ENCODE peak calls at places on chromosomes 11 and 22, in five cellular contexts. One of them, this sample, is unnamed.

GRCh38 chr11:40293655-40294342 is 1165.7 kb downstream of the LRRC4C start:
- DNase-seq in HepG2: peak
- DNase-seq in K562: peak
- DNase-seq in GM12878: peak
- DNase-seq in H1: peak
- DNase-seq in this sample: peak

GRCh38 chr11:82829101-82829500 is 71.1 kb downstream of the PRCP start:
- DNase-seq in HepG2: no peak
- DNase-seq in K562: no peak
- DNase-seq in GM12878: no peak
- DNase-seq in H1: no peak
- DNase-seq in this sample: no peak

GRCh38 chr22:42067706-42068350 is 2.8 kb downstream of the NAGA start:
- DNase-seq in HepG2: no peak
- DNase-seq in K562: no peak
- DNase-seq in GM12878: no peak
- DNase-seq in H1: no peak
- DNase-seq in this sample: peak

GRCh38 chr11:107271425-107271824 is 186.2 kb downstream of the CWF19L2 start:
- DNase-seq in HepG2: no peak
- DNase-seq in K562: no peak
- DNase-seq in GM12878: no peak
- DNase-seq in H1: no peak
- DNase-seq in this sample: no peak

GRCh38 chr11:69744435-69744834 is 30.7 kb downstream of the FGF4 start:
- DNase-seq in HepG2: peak
- DNase-seq in K562: no peak
- DNase-seq in GM12878: no peak
- DNase-seq in H1: no peak
- DNase-seq in this sample: no peak

GRCh38 chr11:1382429-1382828 is 7.3 kb upstream of the BRSK2 start:
- DNase-seq in HepG2: no peak
- DNase-seq in K562: no peak
- DNase-seq in GM12878: no peak
- DNase-seq in H1: no peak
- DNase-seq in this sample: no peak

GRCh38 chr11:36186340-36186739 is 102.9 kb downstream of the COMMD9 start:
- DNase-seq in HepG2: no peak
- DNase-seq in K562: no peak
- DNase-seq in GM12878: no peak
- DNase-seq in H1: no peak
- DNase-seq in this sample: no peak

GRCh38 chr11:68838572-68838964 is 3.1 kb downstream of the CPT1A start:
- DNase-seq in HepG2: peak
- DNase-seq in K562: no peak
- DNase-seq in GM12878: no peak
- DNase-seq in H1: no peak
- DNase-seq in this sample: no peak

GRCh38 chr22:26321469-26321913 is 107.6 kb upstream of the ASPHD2 start:
- DNase-seq in HepG2: no peak
- DNase-seq in K562: peak
- DNase-seq in GM12878: no peak
- DNase-seq in H1: no peak
- DNase-seq in this sample: no peak

GRCh38 chr11:128324531-128325141 is 262.7 kb downstream of the ETS1 start:
- DNase-seq in HepG2: no peak
- DNase-seq in K562: no peak
- DNase-seq in GM12878: no peak
- DNase-seq in H1: no peak
- DNase-seq in this sample: no peak

GRCh38 chr22:43848366-43849171 is 13.7 kb downstream of the SULT4A1 start:
- DNase-seq in HepG2: no peak
- DNase-seq in K562: no peak
- DNase-seq in GM12878: no peak
- DNase-seq in H1: no peak
- DNase-seq in this sample: peak

DNA sequence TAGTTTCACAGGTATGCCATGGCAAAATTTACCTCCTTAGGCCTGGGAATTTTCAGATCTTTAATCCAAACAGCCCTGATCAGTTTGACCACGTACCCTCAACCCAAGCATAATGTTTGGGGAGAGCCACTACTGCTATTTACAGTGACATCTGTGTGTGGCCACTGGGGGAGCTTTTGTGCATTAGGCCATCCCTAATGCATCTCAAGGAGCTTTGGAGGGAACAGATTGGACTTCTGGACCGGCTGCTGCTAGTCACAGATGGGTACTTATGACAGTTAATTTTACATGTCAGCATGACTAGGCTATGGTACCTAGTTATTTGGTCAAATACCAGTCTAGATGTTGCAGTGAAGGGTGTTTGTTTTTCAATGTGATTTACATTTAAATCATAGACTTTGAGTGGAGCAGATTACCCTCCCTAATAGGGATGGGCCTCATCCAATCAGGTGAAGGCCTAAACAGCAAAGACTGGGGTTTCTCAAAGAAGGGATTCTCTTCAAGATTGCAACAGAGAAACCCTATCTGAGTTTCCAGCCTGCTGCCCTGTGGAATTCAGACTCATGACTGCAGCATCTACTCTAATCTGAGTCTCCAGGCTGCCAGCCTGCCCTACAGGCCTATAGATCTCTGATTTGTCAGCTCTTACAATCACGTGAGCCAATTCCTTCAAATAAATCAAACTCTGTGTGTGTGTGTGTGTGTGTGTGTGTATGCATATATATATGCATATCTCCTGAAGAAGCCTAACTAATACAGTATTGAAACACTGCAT is 37.9 kb upstream of the GALNT18 start:
- DNase-seq in HepG2: no peak
- DNase-seq in K562: peak
- DNase-seq in GM12878: no peak
- DNase-seq in H1: no peak
- DNase-seq in this sample: no peak
- TF ChIP-seq ATF2 in HepG2: no peak
- TF ChIP-seq ATF2 in K562: no peak
- TF ChIP-seq ATF2 in GM12878: no peak
- TF ChIP-seq ATF2 in H1: no peak
- TF ChIP-seq ATF2 in this sample: no peak

GRCh38 chr22:24198682-24199052 is 17.4 kb downstream of the SUSD2 start:
- DNase-seq in HepG2: no peak
- DNase-seq in K562: no peak
- DNase-seq in GM12878: no peak
- DNase-seq in H1: no peak
- DNase-seq in this sample: no peak

GRCh38 chr22:24205438-24206189 is 24.3 kb downstream of the SUSD2 start:
- DNase-seq in HepG2: no peak
- DNase-seq in K562: no peak
- DNase-seq in GM12878: no peak
- DNase-seq in H1: no peak
- DNase-seq in this sample: no peak

GRCh38 chr22:24201681-24202590 is 20.6 kb downstream of the SUSD2 start:
- DNase-seq in HepG2: peak
- DNase-seq in K562: no peak
- DNase-seq in GM12878: no peak
- DNase-seq in H1: no peak
- DNase-seq in this sample: no peak

GRCh38 chr22:24200616-24201212 is 19.4 kb downstream of the SUSD2 start:
- DNase-seq in HepG2: peak
- DNase-seq in K562: no peak
- DNase-seq in GM12878: no peak
- DNase-seq in H1: no peak
- DNase-seq in this sample: no peak
- TF ChIP-seq MAX in HepG2: no peak
- TF ChIP-seq MAX in K562: no peak
- TF ChIP-seq MAX in GM12878: no peak
- TF ChIP-seq MAX in H1: no peak
- TF ChIP-seq MAX in this sample: no peak

GRCh38 chr22:46525681-46526483 is 11.5 kb downstream of the CELSR1 start:
- DNase-seq in HepG2: no peak
- DNase-seq in K562: no peak
- DNase-seq in GM12878: no peak
- DNase-seq in H1: no peak
- DNase-seq in this sample: no peak
- TF ChIP-seq ATF2 in HepG2: no peak
- TF ChIP-seq ATF2 in K562: no peak
- TF ChIP-seq ATF2 in GM12878: no peak
- TF ChIP-seq ATF2 in H1: no peak
- TF ChIP-seq ATF2 in this sample: no peak

GRCh38 chr11:18731949-18732821 is 6.2 kb upstream of the IGSF22 start:
- DNase-seq in HepG2: no peak
- DNase-seq in K562: peak
- DNase-seq in GM12878: peak
- DNase-seq in H1: peak
- DNase-seq in this sample: peak
- TF ChIP-seq MAX in HepG2: no peak
- TF ChIP-seq MAX in K562: no peak
- TF ChIP-seq MAX in GM12878: no peak
- TF ChIP-seq MAX in H1: no peak
- TF ChIP-seq MAX in this sample: no peak

GRCh38 chr22:24997023-24997422 is 44.5 kb downstream of the KIAA1671 start:
- DNase-seq in HepG2: no peak
- DNase-seq in K562: no peak
- DNase-seq in GM12878: no peak
- DNase-seq in H1: no peak
- DNase-seq in this sample: no peak

GRCh38 chr22:24992946-24993345 is 40.4 kb downstream of the KIAA1671 start:
- DNase-seq in HepG2: no peak
- DNase-seq in K562: no peak
- DNase-seq in GM12878: no peak
- DNase-seq in H1: no peak
- DNase-seq in this sample: no peak

GRCh38 chr22:24995649-24996180 is 43.2 kb downstream of the KIAA1671 start:
- DNase-seq in HepG2: no peak
- DNase-seq in K562: no peak
- DNase-seq in GM12878: no peak
- DNase-seq in H1: no peak
- DNase-seq in this sample: no peak

GRCh38 chr22:24994070-24994763 is 41.7 kb downstream of the KIAA1671 start:
- DNase-seq in HepG2: no peak
- DNase-seq in K562: no peak
- DNase-seq in GM12878: no peak
- DNase-seq in H1: no peak
- DNase-seq in this sample: peak

DNA sequence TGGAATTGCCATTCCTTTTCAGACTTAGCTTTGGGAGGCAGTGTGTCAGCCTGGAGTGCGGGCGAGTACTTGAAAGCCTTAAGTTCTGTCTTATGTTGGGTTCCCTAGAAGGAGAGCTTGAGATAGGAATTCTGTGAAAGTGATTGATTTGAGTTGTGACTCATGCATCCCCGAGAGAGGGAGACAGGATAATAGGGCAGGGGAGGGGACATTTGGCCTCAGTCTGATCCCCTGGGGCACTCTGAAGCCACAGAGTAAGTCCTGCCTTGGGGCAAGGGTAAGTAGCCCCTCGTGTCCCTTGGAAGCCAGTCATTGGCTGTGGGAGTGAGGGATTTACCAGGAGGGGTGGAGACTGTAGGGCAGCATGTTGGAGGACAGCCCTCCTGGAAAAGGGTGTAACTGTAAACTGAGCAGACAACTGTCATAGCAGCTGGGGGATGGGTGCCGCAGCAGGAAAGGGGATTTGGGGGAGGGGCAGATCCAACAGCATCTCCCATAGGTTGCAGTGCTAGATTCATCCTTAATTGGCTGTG is 44.0 kb downstream of the KIAA1671 start:
- DNase-seq in HepG2: no peak
- DNase-seq in K562: no peak
- DNase-seq in GM12878: no peak
- DNase-seq in H1: peak
- DNase-seq in this sample: peak
- TF ChIP-seq ATF2 in HepG2: no peak
- TF ChIP-seq ATF2 in K562: no peak
- TF ChIP-seq ATF2 in GM12878: no peak
- TF ChIP-seq ATF2 in H1: peak
- TF ChIP-seq ATF2 in this sample: no peak

DNA sequence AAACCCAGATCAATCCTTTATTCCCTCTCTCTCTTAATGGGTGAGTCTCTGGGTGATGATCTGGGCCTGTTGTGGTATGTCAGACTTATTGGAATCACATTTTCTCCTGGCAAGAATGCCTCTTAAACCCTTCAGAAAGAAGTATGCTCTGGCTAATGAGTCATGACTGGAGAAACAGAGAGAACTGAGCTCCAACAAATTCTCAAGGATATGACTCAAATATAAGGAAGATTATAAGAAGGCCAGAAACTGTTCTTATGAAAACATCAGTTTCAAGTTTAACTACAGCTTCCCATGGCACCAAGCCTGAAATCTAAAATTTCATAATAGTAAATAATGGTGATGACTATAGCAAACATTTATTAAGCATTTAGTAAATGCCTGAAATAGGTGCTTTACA is 83.9 kb downstream of the OR5AK2 start:
- DNase-seq in HepG2: no peak
- DNase-seq in K562: no peak
- DNase-seq in GM12878: no peak
- DNase-seq in H1: no peak
- DNase-seq in this sample: no peak
- TF ChIP-seq MAX in HepG2: no peak
- TF ChIP-seq MAX in K562: no peak
- TF ChIP-seq MAX in GM12878: no peak
- TF ChIP-seq MAX in H1: no peak
- TF ChIP-seq MAX in this sample: no peak